ENCODE peak calls at places on chromosome 7, in six cellular contexts. One of them, this sample, is unnamed. For H3K27me3 and H3K4me1, the result is how much of the 10 kb centered on the place peaks cover.

GRCh38 chr7:4715385-4715770 is 33.3 kb downstream of the FOXK1 start:
- DNase-seq in psoas muscle: peak
- DNase-seq in lower lobe of right lung: peak
- DNase-seq in IMR-90: peak
- DNase-seq in thoracic aorta: no peak
- DNase-seq in uterus: peak
- DNase-seq in this sample: peak

GRCh38 chr7:35630024-35630423 is 64.9 kb downstream of the HERPUD2 start:
- DNase-seq in psoas muscle: no peak
- DNase-seq in thoracic aorta: no peak
- DNase-seq in IMR-90: no peak
- DNase-seq in lower lobe of right lung: no peak
- DNase-seq in uterus: no peak
- DNase-seq in this sample: no peak

GRCh38 chr7:130426541-130426940 is 14.3 kb downstream of the CEP41 start:
- DNase-seq in IMR-90: no peak
- DNase-seq in lower lobe of right lung: no peak
- DNase-seq in uterus: no peak
- DNase-seq in thoracic aorta: no peak
- DNase-seq in psoas muscle: no peak
- DNase-seq in this sample: no peak

GRCh38 chr7:54860003-54860775 is 101.2 kb upstream of the SEC61G start:
- DNase-seq in thoracic aorta: no peak
- DNase-seq in psoas muscle: no peak
- DNase-seq in uterus: no peak
- DNase-seq in IMR-90: peak
- DNase-seq in lower lobe of right lung: no peak
- DNase-seq in this sample: no peak

GRCh38 chr7:44893710-44894135 is 8.4 kb upstream of the PURB start:
- DNase-seq in psoas muscle: no peak
- DNase-seq in thoracic aorta: no peak
- DNase-seq in uterus: no peak
- DNase-seq in lower lobe of right lung: no peak
- DNase-seq in IMR-90: no peak
- DNase-seq in this sample: no peak

GRCh38 chr7:19294629-19295028 is 149.4 kb upstream of the FERD3L start:
- DNase-seq in uterus: no peak
- DNase-seq in lower lobe of right lung: no peak
- DNase-seq in IMR-90: peak
- DNase-seq in thoracic aorta: no peak
- DNase-seq in psoas muscle: no peak
- DNase-seq in this sample: peak

GRCh38 chr7:36408589-36408988 is 18.9 kb downstream of the ANLN start:
- DNase-seq in psoas muscle: no peak
- DNase-seq in uterus: no peak
- DNase-seq in thoracic aorta: no peak
- DNase-seq in lower lobe of right lung: no peak
- DNase-seq in IMR-90: no peak
- DNase-seq in this sample: no peak

GRCh38 chr7:111265394-111265793 is 174.5 kb downstream of the LRRN3 start:
- DNase-seq in IMR-90: no peak
- DNase-seq in thoracic aorta: no peak
- DNase-seq in lower lobe of right lung: no peak
- DNase-seq in uterus: no peak
- DNase-seq in psoas muscle: no peak
- DNase-seq in this sample: no peak

GRCh38 chr7:5396542-5396941 is 27.1 kb downstream of the TNRC18 start:
- DNase-seq in IMR-90: no peak
- DNase-seq in uterus: no peak
- DNase-seq in lower lobe of right lung: peak
- DNase-seq in thoracic aorta: no peak
- DNase-seq in psoas muscle: no peak
- DNase-seq in this sample: peak

GRCh38 chr7:16563281-16564022 is 36.8 kb downstream of the LRRC72 start:
- DNase-seq in uterus: no peak
- DNase-seq in IMR-90: peak
- DNase-seq in psoas muscle: no peak
- DNase-seq in lower lobe of right lung: no peak
- DNase-seq in thoracic aorta: no peak
- DNase-seq in this sample: peak

GRCh38 chr7:50497968-50498367 is 47.8 kb upstream of the FIGNL1 start:
- DNase-seq in lower lobe of right lung: no peak
- DNase-seq in thoracic aorta: no peak
- DNase-seq in IMR-90: peak
- DNase-seq in uterus: peak
- DNase-seq in psoas muscle: no peak
- DNase-seq in this sample: no peak

GRCh38 chr7:47737606-47738005 is 155.7 kb upstream of the TNS3 start:
- DNase-seq in uterus: no peak
- DNase-seq in thoracic aorta: no peak
- DNase-seq in psoas muscle: no peak
- DNase-seq in lower lobe of right lung: no peak
- DNase-seq in IMR-90: no peak
- DNase-seq in this sample: no peak

GRCh38 chr7:102412548-102412947 is 16.4 kb downstream of the PRKRIP1 start:
- DNase-seq in psoas muscle: peak
- DNase-seq in lower lobe of right lung: no peak
- DNase-seq in uterus: peak
- DNase-seq in IMR-90: peak
- DNase-seq in thoracic aorta: no peak
- DNase-seq in this sample: peak

GRCh38 chr7:83271212-83272099 is 108.8 kb upstream of the PCLO start:
- DNase-seq in psoas muscle: no peak
- DNase-seq in lower lobe of right lung: no peak
- DNase-seq in uterus: no peak
- DNase-seq in IMR-90: peak
- DNase-seq in thoracic aorta: no peak
- DNase-seq in this sample: no peak

GRCh38 chr7:19177269-19177668 is 32.0 kb upstream of the FERD3L start:
- DNase-seq in uterus: no peak
- DNase-seq in lower lobe of right lung: no peak
- DNase-seq in psoas muscle: no peak
- DNase-seq in thoracic aorta: no peak
- DNase-seq in IMR-90: no peak
- DNase-seq in this sample: peak

GRCh38 chr7:114986805-114987204 is 64.9 kb downstream of the MDFIC start:
- DNase-seq in lower lobe of right lung: no peak
- DNase-seq in uterus: no peak
- DNase-seq in psoas muscle: no peak
- DNase-seq in IMR-90: peak
- DNase-seq in thoracic aorta: no peak
- DNase-seq in this sample: no peak

GRCh38 chr7:85185355-85186082 is 1.3 kb downstream of the SEMA3D start:
- DNase-seq in thoracic aorta: peak
- DNase-seq in psoas muscle: peak
- DNase-seq in lower lobe of right lung: peak
- DNase-seq in uterus: peak
- DNase-seq in IMR-90: peak
- DNase-seq in this sample: peak

GRCh38 chr7:77456711-77457110 is 40.6 kb upstream of the GSAP start:
- DNase-seq in lower lobe of right lung: no peak
- DNase-seq in psoas muscle: no peak
- DNase-seq in thoracic aorta: no peak
- DNase-seq in IMR-90: peak
- DNase-seq in uterus: no peak
- DNase-seq in this sample: no peak

GRCh38 chr7:137953692-137954470 is 48.0 kb downstream of the CREB3L2 start:
- DNase-seq in IMR-90: peak
- DNase-seq in psoas muscle: no peak
- DNase-seq in thoracic aorta: no peak
- DNase-seq in lower lobe of right lung: no peak
- DNase-seq in uterus: no peak
- DNase-seq in this sample: no peak

GRCh38 chr7:21743493-21743892 is 200.7 kb downstream of the DNAH11 start:
- DNase-seq in uterus: no peak
- DNase-seq in thoracic aorta: no peak
- DNase-seq in psoas muscle: no peak
- DNase-seq in IMR-90: no peak
- DNase-seq in lower lobe of right lung: no peak
- DNase-seq in this sample: no peak

GRCh38 chr7:18399624-18400235 is 95.8 kb upstream of the HDAC9 start:
- DNase-seq in lower lobe of right lung: no peak
- DNase-seq in psoas muscle: no peak
- DNase-seq in thoracic aorta: no peak
- DNase-seq in IMR-90: peak
- DNase-seq in uterus: no peak
- DNase-seq in this sample: no peak

GRCh38 chr7:137609500-137609899 is 237.3 kb downstream of the DGKI start:
- DNase-seq in thoracic aorta: no peak
- DNase-seq in IMR-90: no peak
- DNase-seq in uterus: no peak
- DNase-seq in psoas muscle: no peak
- DNase-seq in lower lobe of right lung: no peak
- DNase-seq in this sample: no peak

GRCh38 chr7:151017370-151017952 is 6.8 kb downstream of the ATG9B start:
- DNase-seq in psoas muscle: no peak
- DNase-seq in thoracic aorta: no peak
- DNase-seq in lower lobe of right lung: no peak
- DNase-seq in IMR-90: no peak
- DNase-seq in uterus: no peak
- DNase-seq in this sample: peak
- H3K27me3 ChIP-seq in psoas muscle: under half
- H3K27me3 ChIP-seq in thoracic aorta: under half
- H3K27me3 ChIP-seq in lower lobe of right lung: under half
- H3K27me3 ChIP-seq in IMR-90: half or more
- H3K27me3 ChIP-seq in uterus: under half
- H3K27me3 ChIP-seq in this sample: under half

DNA sequence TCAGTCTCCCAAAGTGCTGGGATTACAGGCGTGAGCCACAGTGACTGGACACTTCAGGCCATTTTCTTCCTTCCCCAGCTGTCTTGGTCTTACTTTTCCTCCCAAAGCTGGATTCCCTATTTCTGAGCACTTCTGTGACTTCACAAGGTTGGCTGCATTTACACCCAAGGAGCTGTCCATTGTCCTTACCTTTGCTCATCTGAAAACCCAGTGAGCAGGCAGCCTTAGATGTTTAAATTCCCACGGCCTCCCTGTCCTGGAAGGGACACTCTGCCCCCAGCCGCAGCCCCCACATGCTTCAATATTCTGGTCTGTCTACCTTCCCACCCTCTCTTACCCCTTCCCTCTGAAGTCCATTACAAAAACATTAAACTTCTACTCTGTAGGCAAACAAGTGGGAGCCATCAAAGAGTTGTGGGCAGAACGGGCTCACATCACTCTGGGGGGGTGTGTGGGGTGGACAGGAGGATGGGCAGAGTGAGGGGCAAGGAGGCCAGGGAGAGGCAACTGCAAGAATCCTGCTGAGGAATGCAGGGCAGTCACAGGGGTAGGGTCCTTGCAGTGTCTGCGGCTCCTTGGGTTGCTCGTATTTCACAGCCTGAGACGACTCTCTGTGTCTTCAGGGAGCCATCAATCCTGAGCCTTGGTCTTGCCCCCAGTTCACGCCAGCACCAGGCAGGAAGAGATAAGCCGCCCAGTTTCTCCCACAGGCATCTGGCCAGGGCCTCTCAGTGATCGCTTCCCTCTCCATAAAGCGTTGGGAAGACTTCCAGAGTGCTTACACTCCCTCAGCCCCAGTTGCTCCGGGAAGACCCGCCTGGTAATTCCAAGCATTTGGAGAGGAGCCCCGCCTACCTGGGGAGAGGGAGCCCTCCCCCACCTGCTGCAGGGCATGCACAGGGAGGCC is 74.0 kb upstream of the EFCAB10 start:
- DNase-seq in psoas muscle: no peak
- DNase-seq in IMR-90: peak
- DNase-seq in lower lobe of right lung: no peak
- DNase-seq in uterus: peak
- DNase-seq in thoracic aorta: no peak
- DNase-seq in this sample: no peak
- H3K4me1 ChIP-seq in psoas muscle: under half
- H3K4me1 ChIP-seq in IMR-90: under half
- H3K4me1 ChIP-seq in lower lobe of right lung: under half
- H3K4me1 ChIP-seq in uterus: under half
- H3K4me1 ChIP-seq in thoracic aorta: under half
- H3K4me1 ChIP-seq in this sample: under half

GRCh38 chr7:98531717-98532116 is 85.4 kb upstream of the NPTX2 start:
- DNase-seq in IMR-90: no peak
- DNase-seq in uterus: no peak
- DNase-seq in thoracic aorta: no peak
- DNase-seq in psoas muscle: no peak
- DNase-seq in lower lobe of right lung: no peak
- DNase-seq in this sample: no peak
- TF ChIP-seq CTCF in IMR-90: no peak
- TF ChIP-seq CTCF in uterus: no peak
- TF ChIP-seq CTCF in thoracic aorta: no peak
- TF ChIP-seq CTCF in psoas muscle: no peak
- TF ChIP-seq CTCF in lower lobe of right lung: no peak
- TF ChIP-seq CTCF in this sample: no peak

DNA sequence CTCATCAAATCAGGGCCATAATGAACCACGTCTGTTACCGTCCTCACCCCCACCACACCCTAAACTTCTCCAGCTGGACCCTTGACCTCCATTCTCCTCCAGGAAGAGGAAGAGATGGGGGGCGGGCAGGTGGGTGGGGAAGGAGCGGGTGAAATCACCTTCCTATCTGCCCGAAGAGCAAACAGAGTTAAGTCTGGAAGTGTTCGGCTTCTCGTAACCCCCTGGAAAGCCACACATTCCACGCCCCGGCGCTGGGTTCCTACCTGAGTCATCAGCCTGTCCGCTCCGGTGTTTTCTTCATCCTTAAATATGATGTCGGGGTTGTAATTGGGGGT is 736 bp downstream of the SHH start:
- DNase-seq in lower lobe of right lung: peak
- DNase-seq in IMR-90: no peak
- DNase-seq in psoas muscle: no peak
- DNase-seq in uterus: no peak
- DNase-seq in thoracic aorta: no peak
- DNase-seq in this sample: peak
- H3K27me3 ChIP-seq in lower lobe of right lung: half or more
- H3K27me3 ChIP-seq in IMR-90: half or more
- H3K27me3 ChIP-seq in psoas muscle: half or more
- H3K27me3 ChIP-seq in uterus: under half
- H3K27me3 ChIP-seq in thoracic aorta: under half
- H3K27me3 ChIP-seq in this sample: half or more

GRCh38 chr7:132793474-132793873 is 217.2 kb upstream of the PLXNA4 start:
- DNase-seq in thoracic aorta: no peak
- DNase-seq in uterus: no peak
- DNase-seq in lower lobe of right lung: no peak
- DNase-seq in IMR-90: no peak
- DNase-seq in psoas muscle: no peak
- DNase-seq in this sample: no peak
- H3K4me1 ChIP-seq in thoracic aorta: under half
- H3K4me1 ChIP-seq in uterus: under half
- H3K4me1 ChIP-seq in lower lobe of right lung: under half
- H3K4me1 ChIP-seq in IMR-90: under half
- H3K4me1 ChIP-seq in psoas muscle: under half
- H3K4me1 ChIP-seq in this sample: under half

GRCh38 chr7:3367271-3367670 is 66.2 kb downstream of the SDK1 start:
- DNase-seq in psoas muscle: no peak
- DNase-seq in IMR-90: no peak
- DNase-seq in uterus: no peak
- DNase-seq in lower lobe of right lung: no peak
- DNase-seq in thoracic aorta: no peak
- DNase-seq in this sample: no peak

GRCh38 chr7:3371601-3372000 is 70.5 kb downstream of the SDK1 start:
- DNase-seq in uterus: no peak
- DNase-seq in psoas muscle: no peak
- DNase-seq in IMR-90: no peak
- DNase-seq in thoracic aorta: no peak
- DNase-seq in lower lobe of right lung: no peak
- DNase-seq in this sample: no peak

GRCh38 chr7:3370068-3370704 is 69.1 kb downstream of the SDK1 start:
- DNase-seq in lower lobe of right lung: no peak
- DNase-seq in IMR-90: no peak
- DNase-seq in thoracic aorta: no peak
- DNase-seq in uterus: no peak
- DNase-seq in psoas muscle: no peak
- DNase-seq in this sample: no peak
- TF ChIP-seq CTCF in lower lobe of right lung: no peak
- TF ChIP-seq CTCF in IMR-90: no peak
- TF ChIP-seq CTCF in thoracic aorta: no peak
- TF ChIP-seq CTCF in uterus: no peak
- TF ChIP-seq CTCF in psoas muscle: no peak
- TF ChIP-seq CTCF in this sample: no peak

This sample was measured in osteoblast.